ENCODE peak calls at places on chromosomes 11 and 22, in ten cellular contexts. C is NCI-H1694; R is T-helper 2 cell; S is mucosa of gallbladder; T is T-helper 9 cell; J is body of pancreas; V is activated T-helper 1 cell treated with anti-CD3 and anti-CD28 coated beads, Interleukin-2, amount 50 U/mL, for 16 hours; G is ACHN; Y is CD4-positive, alpha-beta T cell; K is BE2C. D is an unnamed sample.
A peak's percentile ranks its signal among the peaks of the same experiment; 100 is the strongest.

GRCh38 chr11:103395612-103396011 is 286.4 kb downstream of the DYNC2H1 start:
- DNase-seq in C (no peak), R (no peak), V (no peak), T (no peak), K (no peak), Y (no peak), J (no peak), S (no peak), G (peak; percentile 62), D (no peak)

GRCh38 chr11:75689861-75690641 is 21.2 kb upstream of the MAP6 start:
- DNase-seq in G (no peak), Y (no peak), K (no peak), R (no peak), T (no peak), J (no peak), C (no peak), S (no peak), V (no peak), D (no peak)

GRCh38 chr22:38799265-38800002 is 5.5 kb upstream of the DNAL4 start:
- DNase-seq in Y (no peak), C (no peak), V (no peak), T (no peak), J (no peak), S (no peak), K (no peak), R (no peak), G (no peak), D (no peak)

GRCh38 chr11:47765086-47765485 is 2.1 kb downstream of the FNBP4 start:
- DNase-seq in S (no peak), C (no peak), R (no peak), Y (no peak), K (no peak), T (no peak), G (no peak), V (no peak), J (no peak), D (no peak)

GRCh38 chr11:11218287-11218986 is 134.6 kb downstream of the CSNK2A3 start:
- DNase-seq in V (no peak), G (no peak), S (peak; percentile 71), J (peak; percentile 54), R (no peak), C (no peak), T (no peak), K (no peak), Y (no peak), D (peak; percentile 8)

GRCh38 chr11:38356255-38356654 is 1758.2 kb upstream of the RAG2 start:
- DNase-seq in S (no peak), R (no peak), T (no peak), Y (no peak), K (no peak), G (no peak), C (no peak), V (no peak), J (no peak), D (no peak)

GRCh38 chr11:2671748-2672147 is 28.0 kb downstream of the KCNQ1OT1 start:
- DNase-seq in K (no peak), G (no peak), V (no peak), T (no peak), Y (no peak), R (no peak), J (peak; percentile 0), S (no peak), C (no peak), D (no peak)

GRCh38 chr11:135027461-135027860 is 615.4 kb upstream of the B3GAT1 start:
- DNase-seq in J (peak; percentile 40), G (peak; percentile 31), Y (no peak), T (no peak), R (no peak), K (no peak), V (no peak), S (peak; percentile 62), C (no peak), D (no peak)

GRCh38 chr11:8527939-8528338 is 66.1 kb downstream of the STK33 start:
- DNase-seq in J (no peak), C (no peak), G (no peak), Y (no peak), V (no peak), K (no peak), R (no peak), T (no peak), S (no peak), D (no peak)

GRCh38 chr11:47433157-47433556 is 6.9 kb upstream of the PSMC3 start:
- DNase-seq in K (no peak), V (no peak), S (no peak), G (no peak), T (no peak), C (no peak), Y (no peak), R (no peak), J (no peak), D (no peak)